ENCODE peak calls at places on chromosomes 5 and 9, in seven cellular contexts. D is spleen, A is nephron progenitor cell, J is upper lobe of right lung, V is natural killer cell, N is GM20000, F is left ventricle myocardium inferior. M is an unnamed sample.

GRCh38 chr5:90366972-90367371 is 42.6 kb downstream of the CETN3 start:
- DNase-seq in D (no peak), A (no peak), J (no peak), V (no peak), N (no peak), F (no peak), M (no peak)

GRCh38 chr9:134252084-134252830 is 74.0 kb upstream of the RXRA start:
- DNase-seq in D (no peak), A (no peak), J (no peak), V (no peak), N (no peak), F (no peak), M (no peak)

GRCh38 chr9:16316406-16316805 is 554.1 kb downstream of the BNC2 start:
- DNase-seq in D (no peak), A (no peak), J (no peak), V (no peak), N (no peak), F (no peak), M (no peak)

GRCh38 chr9:32875242-32875641 is 91.9 kb downstream of the TMEM215 start:
- DNase-seq in D (no peak), A (no peak), J (no peak), V (no peak), N (no peak), F (no peak), M (no peak)

GRCh38 chr5:136730426-136730825 is 365.1 kb upstream of the TRPC7 start:
- DNase-seq in D (no peak), A (no peak), J (no peak), V (no peak), N (no peak), F (no peak), M (no peak)

GRCh38 chr9:87333802-87334201 is 163.9 kb upstream of the DAPK1 start:
- DNase-seq in D (no peak), A (no peak), J (no peak), V (no peak), N (no peak), F (no peak), M (no peak)

GRCh38 chr9:79524266-79524665 is 47.5 kb upstream of the TLE4 start:
- DNase-seq in D (no peak), A (no peak), J (no peak), V (no peak), N (no peak), F (no peak), M (no peak)

GRCh38 chr9:94870793-94871558 is 144.5 kb downstream of the AOPEP start:
- DNase-seq in D (no peak), A (no peak), J (no peak), V (no peak), N (no peak), F (peak), M (no peak)

GRCh38 chr5:176817369-176817841 is 7.0 kb downstream of the UNC5A start:
- DNase-seq in D (no peak), A (peak), J (no peak), V (no peak), N (no peak), F (no peak), M (no peak)

GRCh38 chr9:114378016-114378415 is 9.8 kb downstream of the AKNA start:
- DNase-seq in D (peak), A (no peak), J (no peak), V (no peak), N (no peak), F (no peak), M (no peak)

GRCh38 chr9:114376586-114376985 is 11.2 kb downstream of the AKNA start:
- DNase-seq in D (no peak), A (no peak), J (no peak), V (no peak), N (no peak), F (no peak), M (no peak)

GRCh38 chr9:114380988-114381387 is 6.8 kb downstream of the AKNA start:
- DNase-seq in D (peak), A (no peak), J (no peak), V (no peak), N (no peak), F (no peak), M (no peak)

GRCh38 chr9:114377046-114377445 is 10.7 kb downstream of the AKNA start:
- DNase-seq in D (no peak), A (no peak), J (no peak), V (no peak), N (no peak), F (no peak), M (no peak)

GRCh38 chr9:114378883-114379282 is 8.9 kb downstream of the AKNA start:
- DNase-seq in D (peak), A (no peak), J (no peak), V (no peak), N (no peak), F (no peak), M (no peak)
- TF ChIP-seq CTCF in D (no peak), A (no peak), J (no peak), V (no peak), N (no peak), F (no peak), M (no peak)

DNA sequence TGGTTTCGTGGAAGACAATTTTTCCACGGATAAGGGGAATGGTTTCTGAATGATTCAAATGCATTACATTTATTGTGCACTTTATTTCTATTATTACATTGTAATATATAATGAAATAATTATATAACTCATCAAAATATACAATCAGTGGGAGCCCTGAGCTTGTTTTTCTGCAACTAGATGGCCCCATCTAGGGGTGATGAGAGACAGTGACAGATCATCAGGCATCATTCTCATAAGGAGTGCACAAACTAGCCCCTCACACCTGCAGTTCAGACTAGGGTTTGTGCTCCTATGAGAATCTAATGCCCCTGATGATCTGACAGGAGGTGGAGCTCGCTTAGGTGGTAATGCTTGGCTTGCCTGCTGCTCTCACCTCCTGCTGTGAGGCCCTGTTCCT is 6.4 kb downstream of the ISCA1 start:
- DNase-seq in D (no peak), A (no peak), J (no peak), V (no peak), N (no peak), F (no peak), M (no peak)
- TF ChIP-seq CTCF in D (no peak), A (peak), J (no peak), V (no peak), N (no peak), F (peak), M (peak)

DNA sequence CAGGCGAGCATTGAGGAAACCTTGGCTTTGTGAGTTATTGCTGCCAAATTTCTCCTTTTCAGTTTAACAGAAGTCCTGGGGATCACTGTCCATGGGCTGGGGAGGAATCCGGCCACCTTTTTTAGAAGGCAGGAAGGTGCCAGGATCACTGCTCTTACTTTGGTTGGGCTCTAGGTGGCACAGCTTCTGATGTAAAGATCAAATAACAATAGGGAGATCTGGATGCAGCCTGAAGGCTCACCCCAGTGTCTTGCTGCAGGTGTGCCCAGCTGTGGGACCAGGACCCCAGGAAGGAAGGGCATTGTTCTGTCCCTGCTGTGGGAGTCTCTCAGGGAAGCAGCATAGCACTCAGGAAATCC is 69.5 kb downstream of the DAB2IP start:
- DNase-seq in D (no peak), A (no peak), J (no peak), V (no peak), N (no peak), F (no peak), M (no peak)
- TF ChIP-seq CTCF in D (no peak), A (no peak), J (peak), V (no peak), N (no peak), F (no peak), M (no peak)

GRCh38 chr9:131391504-131391903 is 2.4 kb upstream of the PRRC2B start:
- DNase-seq in D (no peak), A (no peak), J (no peak), V (no peak), N (no peak), F (no peak), M (no peak)

GRCh38 chr9:131394464-131395026 is 659 bp downstream of the PRRC2B start:
- DNase-seq in D (peak), A (peak), J (peak), V (peak), N (peak), F (peak), M (no peak)

GRCh38 chr9:131395027-131395744 is 1.3 kb downstream of the PRRC2B start:
- DNase-seq in D (peak), A (peak), J (peak), V (peak), N (peak), F (no peak), M (no peak)

GRCh38 chr9:131395745-131396479 is 2.0 kb downstream of the PRRC2B start:
- DNase-seq in D (no peak), A (no peak), J (no peak), V (no peak), N (no peak), F (no peak), M (no peak)

DNA sequence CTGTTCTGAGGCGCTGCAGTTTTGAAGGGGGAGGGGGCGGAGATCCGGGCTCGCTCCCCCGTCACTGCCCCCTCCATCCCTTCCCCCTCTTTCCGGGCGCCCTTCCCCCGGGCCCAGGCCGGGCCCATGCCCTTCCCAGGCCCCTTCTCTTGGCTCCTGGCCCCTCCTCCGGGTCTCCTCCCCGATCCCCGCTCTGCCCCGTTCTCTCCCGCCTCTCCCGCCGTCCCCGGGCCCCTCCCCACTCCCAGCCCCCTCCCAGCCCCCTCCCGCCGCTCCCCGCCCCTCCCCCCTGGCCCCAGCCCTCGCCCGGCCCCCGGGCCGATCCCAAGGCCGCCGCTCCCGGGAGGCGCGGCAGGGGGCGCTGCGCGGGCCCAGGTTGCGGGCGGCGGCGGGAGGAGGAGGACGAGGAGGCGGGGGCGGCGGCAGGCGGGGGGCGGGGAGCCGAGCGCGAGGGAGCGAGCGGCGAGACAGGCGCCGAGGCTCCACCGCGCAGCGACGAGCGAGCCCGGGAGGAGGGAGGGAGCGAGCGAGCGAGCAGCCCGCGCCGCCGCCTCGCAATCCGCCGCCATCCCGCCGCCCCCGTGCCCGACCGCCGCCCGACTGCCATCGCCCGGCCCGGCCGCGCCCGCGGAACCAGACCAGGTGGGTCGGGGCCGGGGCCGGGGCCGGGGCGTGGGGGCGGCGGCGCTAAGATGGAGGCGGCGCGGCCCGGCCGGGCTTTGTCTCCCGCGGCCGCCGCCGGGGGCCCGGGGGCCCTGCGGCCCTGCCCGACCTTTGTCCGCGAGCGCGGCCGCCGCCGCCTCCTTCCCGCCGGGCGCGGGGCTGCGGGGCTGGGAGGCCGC is at the start of gene PRRC2B:
- DNase-seq in D (peak), A (peak), J (peak), V (peak), N (peak), F (peak), M (peak)
- TF ChIP-seq CTCF in D (peak), A (no peak), J (peak), V (peak), N (peak), F (peak), M (peak)

GRCh38 chr5:19568004-19568403 is 420.0 kb downstream of the CDH18 start:
- DNase-seq in D (no peak), A (no peak), J (no peak), V (no peak), N (no peak), F (no peak), M (no peak)
- TF ChIP-seq CTCF in D (no peak), A (no peak), J (no peak), V (no peak), N (no peak), F (no peak), M (no peak)

GRCh38 chr9:74697535-74697934 is 190.2 kb downstream of the TRPM6 start:
- DNase-seq in D (no peak), A (no peak), J (no peak), V (no peak), N (no peak), F (no peak), M (no peak)

GRCh38 chr9:74696520-74696919 is 191.2 kb downstream of the TRPM6 start:
- DNase-seq in D (no peak), A (no peak), J (no peak), V (no peak), N (no peak), F (no peak), M (no peak)
- TF ChIP-seq CTCF in D (no peak), A (no peak), J (no peak), V (no peak), N (no peak), F (no peak), M (peak)

DNA sequence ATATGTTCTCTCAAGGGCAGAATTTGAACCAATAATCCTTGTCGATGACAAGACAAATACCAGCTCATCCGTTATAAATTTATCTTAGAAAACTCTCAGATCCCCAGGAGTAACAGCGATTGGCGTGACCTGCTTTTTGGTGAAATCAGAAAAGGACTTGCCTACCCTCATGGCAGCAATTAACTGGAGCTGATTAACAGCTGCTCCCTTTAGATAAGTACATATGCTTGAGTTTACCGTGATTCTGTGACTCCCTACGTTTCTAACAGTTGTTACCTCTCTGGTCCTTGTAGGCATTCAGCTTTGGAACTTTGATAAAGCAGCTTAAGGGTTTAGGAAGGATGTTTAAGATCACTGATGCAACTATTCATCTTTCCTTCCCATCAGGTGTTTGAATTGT is 2.6 kb downstream of the INVS start:
- DNase-seq in D (no peak), A (no peak), J (no peak), V (no peak), N (no peak), F (no peak), M (no peak)
- TF ChIP-seq CTCF in D (no peak), A (no peak), J (no peak), V (no peak), N (no peak), F (no peak), M (no peak)

GRCh38 chr9:122719218-122719617 is 4.6 kb upstream of the OR1L4 start:
- DNase-seq in D (no peak), A (no peak), J (no peak), V (no peak), N (no peak), F (no peak), M (no peak)
- TF ChIP-seq CTCF in D (no peak), A (no peak), J (no peak), V (no peak), N (no peak), F (no peak), M (no peak)

GRCh38 chr5:159216454-159216853 is 7.1 kb upstream of the RNF145 start:
- DNase-seq in D (no peak), A (no peak), J (no peak), V (no peak), N (no peak), F (no peak), M (no peak)
- TF ChIP-seq CTCF in D (no peak), A (no peak), J (no peak), V (no peak), N (no peak), F (no peak), M (no peak)

M was measured in type B pancreatic cell.